ENCODE peak calls at places on chromosomes 16 and 17, in ten cellular contexts. H is mammary epithelial cell, E is left ventricle myocardium inferior, P is fibroblast of lung, K is colonic mucosa, C is GM12864, M is dorsolateral prefrontal cortex, O is A549, N is NB4, T is heart left ventricle. R is an unnamed sample.
A peak's percentile ranks its signal among the peaks of the same experiment; 100 is the strongest.

GRCh38 chr16:1874854-1875253 is 2.9 kb upstream of the MEIOB start:
- DNase-seq in H (no peak), E (no peak), P (no peak), K (no peak), C (no peak), M (no peak), O (no peak), N (no peak), T (no peak), R (no peak)

GRCh38 chr16:1309888-1310831 is 724 bp downstream of the UBE2I start:
- DNase-seq in H (peak; percentile 32), E (peak; percentile 59), P (peak; percentile 47), K (peak; percentile 65), C (no peak), M (no peak), O (no peak), N (peak; percentile 68), T (peak; percentile 49), R (peak; percentile 48)

GRCh38 chr16:31107465-31107867 is 720 bp upstream of the BCKDK start:
- DNase-seq in H (no peak), E (no peak), P (no peak), K (no peak), C (peak; percentile 49), M (no peak), O (no peak), N (no peak), T (no peak), R (no peak)

GRCh38 chr16:57049678-57050077 is 42.7 kb upstream of the CPNE2 start:
- DNase-seq in H (no peak), E (no peak), P (no peak), K (no peak), C (peak; percentile 62), M (no peak), O (no peak), N (no peak), T (no peak), R (no peak)

GRCh38 chr17:50278526-50279180 is 4.4 kb downstream of the TMEM92 start:
- DNase-seq in H (no peak), E (no peak), P (no peak), K (no peak), C (no peak), M (no peak), O (no peak), N (no peak), T (no peak), R (no peak)

GRCh38 chr17:7404737-7405412 is 978 bp upstream of the TMEM256 start:
- DNase-seq in H (no peak), E (peak; percentile 64), P (no peak), K (peak; percentile 55), C (no peak), M (no peak), O (peak; percentile 56), N (peak; percentile 13), T (peak; percentile 68), R (no peak)

GRCh38 chr16:48479955-48480354 is 94.7 kb upstream of the SIAH1 start:
- DNase-seq in H (no peak), E (no peak), P (peak; percentile 92), K (no peak), C (no peak), M (no peak), O (no peak), N (no peak), T (no peak), R (peak; percentile 43)

GRCh38 chr16:19307587-19308241 is 22.2 kb downstream of the CLEC19A start:
- DNase-seq in H (no peak), E (no peak), P (no peak), K (no peak), C (no peak), M (no peak), O (no peak), N (peak; percentile 27), T (no peak), R (no peak)

GRCh38 chr17:2181206-2181983 is 122.2 kb downstream of the SMG6 start:
- DNase-seq in H (no peak), E (peak; percentile 76), P (peak; percentile 95), K (peak; percentile 53), C (no peak), M (peak; percentile 77), O (no peak), N (no peak), T (peak; percentile 83), R (peak; percentile 94)

GRCh38 chr16:56400458-56400857 is 24.9 kb downstream of the AMFR start:
- DNase-seq in H (no peak), E (no peak), P (no peak), K (no peak), C (no peak), M (no peak), O (no peak), N (no peak), T (no peak), R (no peak)

GRCh38 chr16:12677472-12677871 is 126.2 kb downstream of the CPPED1 start:
- DNase-seq in H (no peak), E (no peak), P (no peak), K (no peak), C (no peak), M (no peak), O (no peak), N (peak; percentile 2), T (no peak), R (no peak)

GRCh38 chr16:73054732-73055481 is 7.0 kb upstream of the ZFHX3 start:
- DNase-seq in H (peak; percentile 60), E (no peak), P (peak; percentile 90), K (no peak), C (no peak), M (no peak), O (no peak), N (peak; percentile 47), T (no peak), R (peak; percentile 69)

GRCh38 chr17:45749831-45750335 is 34.2 kb upstream of the CRHR1 start:
- DNase-seq in H (no peak), E (no peak), P (no peak), K (no peak), C (no peak), M (no peak), O (no peak), N (no peak), T (no peak), R (no peak)

GRCh38 chr17:78962345-78962983 is 17.3 kb downstream of the LGALS3BP start:
- DNase-seq in H (peak; percentile 35), E (no peak), P (no peak), K (peak; percentile 77), C (no peak), M (no peak), O (no peak), N (peak; percentile 59), T (no peak), R (peak; percentile 7)

GRCh38 chr17:49315974-49316570 is 46.0 kb downstream of the ZNF652 start:
- DNase-seq in H (no peak), E (no peak), P (no peak), K (no peak), C (no peak), M (no peak), O (no peak), N (peak; percentile 35), T (no peak), R (no peak)

GRCh38 chr16:15810411-15810810 is 46.4 kb downstream of the MYH11 start:
- DNase-seq in H (no peak), E (no peak), P (no peak), K (no peak), C (no peak), M (no peak), O (no peak), N (no peak), T (no peak), R (peak; percentile 58)

GRCh38 chr16:25693621-25694020 is 1.9 kb downstream of the HS3ST4 start:
- DNase-seq in H (no peak), E (no peak), P (no peak), K (no peak), C (no peak), M (no peak), O (no peak), N (no peak), T (no peak), R (no peak)

GRCh38 chr17:1004769-1005295 is 7.9 kb downstream of the TIMM22 start:
- DNase-seq in H (no peak), E (no peak), P (no peak), K (peak; percentile 22), C (no peak), M (no peak), O (no peak), N (no peak), T (no peak), R (no peak)

DNA sequence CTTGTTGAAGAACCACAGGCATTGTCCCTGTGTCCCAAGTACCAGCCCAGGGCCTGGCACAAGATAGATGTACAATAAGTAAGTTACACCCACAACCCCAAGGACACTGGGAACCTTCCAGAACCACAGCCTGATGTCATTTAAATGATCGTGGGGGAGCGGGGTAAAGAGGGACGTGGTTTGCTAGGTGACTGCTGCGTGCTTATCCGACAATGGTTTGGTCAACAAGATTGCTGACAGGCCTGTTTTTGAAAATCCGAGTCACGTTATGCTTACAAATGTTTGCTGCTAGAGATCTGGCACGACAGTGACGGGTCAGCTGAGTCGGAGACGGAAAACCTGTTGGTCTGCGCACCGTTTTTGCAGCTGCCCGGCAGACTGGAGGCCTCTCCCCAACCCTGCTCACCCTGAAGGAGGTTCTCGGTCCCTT is 22.8 kb downstream of the COTL1 start:
- DNase-seq in H (no peak), E (no peak), P (peak; percentile 52), K (peak; percentile 63), C (no peak), M (no peak), O (no peak), N (no peak), T (no peak), R (no peak)
- H3K4me3 ChIP-seq in H (no peak overlapping the region), E (no peak overlapping the region), P (no peak overlapping the region), K (peak overlapping the region; percentile 0), C (peak overlapping the region; percentile 55), M (peak overlapping the region; percentile 25), O (no peak overlapping the region), N (no peak overlapping the region), T (no peak overlapping the region), R (no peak overlapping the region)

GRCh38 chr17:74737299-74738050 is 419 bp downstream of the RAB37 start:
- DNase-seq in H (no peak), E (no peak), P (no peak), K (no peak), C (no peak), M (no peak), O (peak; percentile 80), N (peak; percentile 83), T (no peak), R (no peak)
- TF ChIP-seq CTCF in H (no peak), E (peak; percentile 26), P (peak; percentile 23), K (peak; percentile 12), C (peak; percentile 79), M (no peak), O (peak; percentile 44), N (peak; percentile 45), T (no peak), R (peak; percentile 33)

DNA sequence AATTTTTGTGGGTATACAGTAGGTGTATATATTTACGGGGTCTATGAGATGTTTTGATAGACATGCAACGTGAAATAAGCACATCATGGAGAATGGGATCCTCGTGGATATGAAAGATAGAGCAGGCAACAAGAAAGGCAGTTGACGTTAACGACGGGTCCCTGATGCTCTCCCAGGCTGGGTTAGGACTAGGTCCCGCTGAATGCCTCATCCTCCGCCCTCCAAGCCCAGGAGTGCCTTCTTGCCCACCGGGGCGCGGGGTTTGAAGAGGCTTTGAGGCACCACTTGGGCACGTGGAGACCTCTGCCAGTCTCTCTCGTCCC is 9.5 kb upstream of the ZFP90 start:
- DNase-seq in H (no peak), E (no peak), P (no peak), K (no peak), C (no peak), M (no peak), O (no peak), N (no peak), T (no peak), R (no peak)
- H3K4me3 ChIP-seq in H (peak overlapping the region; percentile 71), E (peak overlapping the region; percentile 86), P (peak overlapping the region; percentile 83), K (peak overlapping the region; percentile 92), C (peak overlapping the region; percentile 73), M (peak overlapping the region; percentile 83), O (peak overlapping the region; percentile 85), N (peak overlapping the region; percentile 46), T (peak overlapping the region; percentile 75), R (peak overlapping the region; percentile 74)

GRCh38 chr17:47989700-47990099 is 18.8 kb downstream of the CDK5RAP3 start:
- DNase-seq in H (peak; percentile 24), E (no peak), P (no peak), K (no peak), C (no peak), M (no peak), O (no peak), N (no peak), T (no peak), R (no peak)
- TF ChIP-seq CTCF in H (no peak), E (no peak), P (no peak), K (no peak), C (no peak), M (no peak), O (no peak), N (no peak), T (no peak), R (no peak)

R was measured in AG10803.